ENCODE peak calls at places on chromosome X, in six cellular contexts. G is neuronal stem cell, C is IMR-90, W is H9, V is trophoblast cell, J is H1. Z is an unnamed sample.

GRCh38 chrX:153032397-153033118 is 23.7 kb upstream of the PNMA3 start:
- DNase-seq in J (no peak), G (peak), C (peak), W (peak), V (peak), Z (peak)

GRCh38 chrX:18677140-18677834 is 5.4 kb upstream of the RS1 start:
- DNase-seq in V (no peak), W (no peak), J (no peak), C (no peak), G (no peak), Z (no peak)

GRCh38 chrX:11143931-11144678 is 33.0 kb downstream of the HCCS start:
- DNase-seq in J (no peak), C (peak), V (peak), G (peak), W (peak), Z (peak)

GRCh38 chrX:134545524-134545923 is 85.6 kb downstream of the HPRT1 start:
- DNase-seq in V (no peak), G (no peak), W (no peak), J (no peak), C (no peak), Z (no peak)

GRCh38 chrX:122135070-122135469 is 1049.0 kb upstream of the GRIA3 start:
- DNase-seq in G (no peak), J (no peak), V (no peak), W (no peak), C (no peak), Z (no peak)

GRCh38 chrX:20459410-20460350 is 193.0 kb upstream of the RPS6KA3 start:
- DNase-seq in C (no peak), V (no peak), J (no peak), W (no peak), G (no peak), Z (no peak)

GRCh38 chrX:12115377-12115776 is 22.9 kb upstream of the FRMPD4 start:
- DNase-seq in G (no peak), J (no peak), W (peak), V (no peak), C (no peak), Z (peak)

GRCh38 chrX:111886678-111887077 is 10.7 kb downstream of the TRPC5OS start:
- DNase-seq in G (no peak), V (no peak), W (no peak), J (no peak), C (no peak), Z (no peak)

GRCh38 chrX:52368368-52369055 is at the start of gene XAGE2:
- DNase-seq in G (no peak), W (no peak), V (peak), C (no peak), J (no peak), Z (no peak)

GRCh38 chrX:115226929-115227328 is 7.0 kb downstream of the LRCH2 start:
- DNase-seq in V (no peak), G (peak), C (peak), J (no peak), W (peak), Z (peak)

GRCh38 chrX:134679226-134679625 is 21.0 kb upstream of the PLAC1 start:
- DNase-seq in G (no peak), J (no peak), W (no peak), C (peak), V (no peak), Z (peak)

GRCh38 chrX:43970528-43970927 is 2.7 kb downstream of the NDP start:
- DNase-seq in J (no peak), G (no peak), V (no peak), W (no peak), C (peak), Z (no peak)

GRCh38 chrX:100609591-100609990 is 24.9 kb downstream of the TNMD start:
- DNase-seq in C (no peak), W (no peak), J (no peak), G (no peak), V (no peak), Z (no peak)

GRCh38 chrX:43581888-43582539 is 74.1 kb upstream of the MAOA start:
- DNase-seq in W (no peak), J (no peak), V (no peak), C (no peak), G (no peak), Z (no peak)

GRCh38 chrX:24241822-24242648 is 71.8 kb downstream of the SUPT20HL2 start:
- DNase-seq in W (no peak), J (no peak), G (no peak), C (peak), V (no peak), Z (peak)

GRCh38 chrX:50691820-50692219 is 122.2 kb downstream of the SHROOM4 start:
- DNase-seq in J (no peak), G (no peak), C (peak), W (peak), V (peak), Z (peak)

GRCh38 chrX:134636859-134637258 is 21.4 kb downstream of the PLAC1 start:
- DNase-seq in W (no peak), G (no peak), J (no peak), C (peak), V (no peak), Z (no peak)

GRCh38 chrX:40855411-40855810 is 120.1 kb upstream of the MED14 start:
- DNase-seq in G (no peak), J (no peak), C (no peak), W (no peak), V (no peak), Z (no peak)

DNA sequence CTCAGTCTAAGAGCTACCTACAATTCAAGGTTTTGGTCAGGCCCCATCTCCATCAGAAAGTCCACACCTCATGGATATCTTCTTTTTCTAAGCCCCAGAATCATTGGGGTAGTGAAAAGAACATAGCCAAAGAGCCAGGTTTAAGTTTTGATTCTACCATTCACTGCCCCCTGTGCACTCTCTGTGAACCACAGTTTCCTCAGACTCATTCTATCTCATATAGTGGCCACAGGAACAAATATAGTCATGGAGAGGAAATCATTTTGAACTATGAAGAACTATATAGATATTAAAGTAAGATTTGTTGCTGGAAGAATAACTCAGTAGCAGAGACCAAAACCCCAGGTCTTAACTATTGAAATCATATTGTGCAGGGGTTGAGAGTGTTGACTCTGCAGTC is 3.3 kb downstream of the SYTL5 start:
- DNase-seq in W (no peak), G (no peak), C (no peak), J (no peak), V (no peak), Z (no peak)
- H3K14ac ChIP-seq in W (no peak), G (no peak), C (no peak), J (no peak), V (no peak), Z (no peak)

DNA sequence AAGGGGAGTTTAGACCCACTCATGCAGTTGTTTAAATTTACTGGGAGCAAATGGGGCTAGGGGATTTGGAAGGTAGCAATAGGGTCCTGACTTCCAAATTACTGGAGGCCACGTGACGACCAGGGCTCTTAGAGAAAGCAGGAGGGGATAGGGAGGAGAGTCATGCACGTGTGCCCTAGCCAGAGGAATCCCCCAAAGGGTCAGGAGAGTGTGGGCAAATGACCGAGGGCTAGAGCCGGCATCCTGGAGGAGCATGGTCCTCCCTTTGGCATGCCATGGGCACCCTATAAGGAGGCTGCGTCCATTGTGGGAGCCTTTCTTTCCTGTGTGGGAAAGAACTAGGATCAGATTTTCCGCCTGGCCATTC is 25.5 kb upstream of the GPC4 start:
- DNase-seq in V (no peak), C (no peak), J (no peak), G (no peak), W (peak), Z (no peak)
- H3K18ac ChIP-seq in V (no peak), C (no peak), J (no peak), G (no peak), W (no peak), Z (no peak)

GRCh38 chrX:131746491-131746968 is 202.7 kb downstream of the OR13H1 start:
- DNase-seq in C (peak), G (no peak), W (peak), V (peak), J (no peak), Z (no peak)
- H2AFZ ChIP-seq in C (peak), G (peak), W (no peak), V (no peak), J (no peak), Z (no peak)

DNA sequence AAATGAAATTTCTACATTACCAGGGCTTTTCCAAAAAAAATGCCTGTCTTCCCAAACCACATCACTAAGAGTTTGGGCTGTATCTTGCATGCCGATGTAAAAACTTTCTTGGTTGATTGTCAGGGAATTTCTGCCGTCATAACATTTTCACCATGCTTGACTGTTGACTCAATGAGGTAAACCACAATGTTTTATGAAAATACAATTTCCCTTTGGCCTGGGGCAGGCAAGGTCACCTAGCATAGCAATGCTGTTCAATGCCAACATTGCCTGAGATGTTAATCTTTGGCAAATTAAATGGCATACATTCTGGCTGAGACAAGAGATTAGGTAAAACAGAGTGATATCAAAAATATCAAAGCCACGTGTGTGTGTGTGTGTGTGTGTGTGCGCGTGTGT is 137.1 kb upstream of the TBL1X start:
- DNase-seq in J (no peak), G (no peak), C (peak), W (no peak), V (peak), Z (peak)
- H3K14ac ChIP-seq in J (no peak), G (no peak), C (no peak), W (no peak), V (no peak), Z (no peak)

GRCh38 chrX:49042581-49043219 is 457 bp downstream of the TFE3 start:
- DNase-seq in J (no peak), V (no peak), W (no peak), C (no peak), G (no peak), Z (no peak)
- H3K18ac ChIP-seq in J (no peak), V (peak), W (peak), C (peak), G (peak), Z (peak)

GRCh38 chrX:39836802-39837420 is 260.8 kb downstream of the BCOR start:
- DNase-seq in C (no peak), W (no peak), V (no peak), J (no peak), G (no peak), Z (no peak)
- H2AFZ ChIP-seq in C (no peak), W (no peak), V (no peak), J (no peak), G (peak), Z (no peak)

Z was measured in mesenchymal stem cell.